ENCODE peak calls at places on chromosomes 16 and 17, in four cellular contexts. One of them, this sample, is unnamed.

GRCh38 chr16:67269766-67270165 is 9.6 kb upstream of the PLEKHG4 start:
- DNase-seq in IMR-90: no peak
- DNase-seq in H9: peak
- DNase-seq in mesenchymal stem cell: peak
- DNase-seq in this sample: no peak

GRCh38 chr16:84911490-84912216 is 91.9 kb downstream of the CRISPLD2 start:
- DNase-seq in mesenchymal stem cell: peak
- DNase-seq in IMR-90: no peak
- DNase-seq in H9: no peak
- DNase-seq in this sample: no peak

GRCh38 chr16:51031598-51031997 is 119.5 kb downstream of the SALL1 start:
- DNase-seq in IMR-90: no peak
- DNase-seq in mesenchymal stem cell: no peak
- DNase-seq in H9: no peak
- DNase-seq in this sample: no peak

GRCh38 chr16:84356591-84357116 is 11.7 kb upstream of the ATP2C2 start:
- DNase-seq in H9: no peak
- DNase-seq in IMR-90: no peak
- DNase-seq in mesenchymal stem cell: no peak
- DNase-seq in this sample: peak

GRCh38 chr17:13337864-13338371 is 263.8 kb downstream of the HS3ST3A1 start:
- DNase-seq in IMR-90: peak
- DNase-seq in H9: no peak
- DNase-seq in mesenchymal stem cell: peak
- DNase-seq in this sample: peak

GRCh38 chr17:29251969-29252866 is 5.6 kb downstream of the CRYBA1 start:
- DNase-seq in H9: no peak
- DNase-seq in mesenchymal stem cell: peak
- DNase-seq in IMR-90: peak
- DNase-seq in this sample: no peak

GRCh38 chr16:55943257-55943656 is 68.1 kb upstream of the CES5A start:
- DNase-seq in H9: no peak
- DNase-seq in mesenchymal stem cell: no peak
- DNase-seq in IMR-90: no peak
- DNase-seq in this sample: no peak

GRCh38 chr17:64448665-64449512 is at the start of gene MILR1:
- DNase-seq in H9: no peak
- DNase-seq in IMR-90: peak
- DNase-seq in mesenchymal stem cell: peak
- DNase-seq in this sample: no peak

GRCh38 chr16:89037261-89038152 is 56.1 kb upstream of the ACSF3 start:
- DNase-seq in mesenchymal stem cell: peak
- DNase-seq in H9: peak
- DNase-seq in IMR-90: peak
- DNase-seq in this sample: peak

GRCh38 chr17:73192219-73192893 is 499 bp upstream of the COG1 start:
- DNase-seq in IMR-90: peak
- DNase-seq in H9: peak
- DNase-seq in mesenchymal stem cell: peak
- DNase-seq in this sample: peak
- H4K91ac ChIP-seq in IMR-90: peak
- H4K91ac ChIP-seq in H9: no peak
- H4K91ac ChIP-seq in mesenchymal stem cell: no peak
- H4K91ac ChIP-seq in this sample: no peak

GRCh38 chr16:2531371-2531695 is at the start of gene CEMP1:
- DNase-seq in IMR-90: no peak
- DNase-seq in H9: peak
- DNase-seq in mesenchymal stem cell: no peak
- DNase-seq in this sample: no peak

GRCh38 chr16:2533912-2534311 is 2.7 kb upstream of the CEMP1 start:
- DNase-seq in H9: no peak
- DNase-seq in IMR-90: no peak
- DNase-seq in mesenchymal stem cell: no peak
- DNase-seq in this sample: no peak

GRCh38 chr16:2531696-2532493 is 687 bp upstream of the CEMP1 start:
- DNase-seq in IMR-90: peak
- DNase-seq in H9: peak
- DNase-seq in mesenchymal stem cell: peak
- DNase-seq in this sample: peak

GRCh38 chr16:2530629-2531318 is 434 bp downstream of the CEMP1 start:
- DNase-seq in mesenchymal stem cell: no peak
- DNase-seq in IMR-90: no peak
- DNase-seq in H9: no peak
- DNase-seq in this sample: no peak

GRCh38 chr16:2532494-2533141 is 1.4 kb upstream of the CEMP1 start:
- DNase-seq in H9: peak
- DNase-seq in mesenchymal stem cell: peak
- DNase-seq in IMR-90: peak
- DNase-seq in this sample: no peak
- H3K14ac ChIP-seq in H9: peak
- H3K14ac ChIP-seq in mesenchymal stem cell: peak
- H3K14ac ChIP-seq in IMR-90: peak
- H3K14ac ChIP-seq in this sample: peak

GRCh38 chr17:21370430-21370829 is 5.7 kb upstream of the KCNJ12 start:
- DNase-seq in mesenchymal stem cell: peak
- DNase-seq in H9: no peak
- DNase-seq in IMR-90: no peak
- DNase-seq in this sample: peak
- H4K91ac ChIP-seq in mesenchymal stem cell: no peak
- H4K91ac ChIP-seq in H9: no peak
- H4K91ac ChIP-seq in IMR-90: no peak
- H4K91ac ChIP-seq in this sample: no peak

GRCh38 chr16:49995720-49996119 is 29.3 kb upstream of the CNEP1R1 start:
- DNase-seq in mesenchymal stem cell: no peak
- DNase-seq in H9: no peak
- DNase-seq in IMR-90: no peak
- DNase-seq in this sample: no peak
- H3K14ac ChIP-seq in mesenchymal stem cell: no peak
- H3K14ac ChIP-seq in H9: no peak
- H3K14ac ChIP-seq in IMR-90: no peak
- H3K14ac ChIP-seq in this sample: no peak

GRCh38 chr17:43576563-43577229 is 30.6 kb upstream of the ETV4 start:
- DNase-seq in mesenchymal stem cell: peak
- DNase-seq in H9: peak
- DNase-seq in IMR-90: peak
- DNase-seq in this sample: peak

GRCh38 chr17:43573579-43574321 is 27.6 kb upstream of the ETV4 start:
- DNase-seq in H9: no peak
- DNase-seq in mesenchymal stem cell: no peak
- DNase-seq in IMR-90: no peak
- DNase-seq in this sample: no peak

GRCh38 chr17:43574896-43575525 is 28.9 kb upstream of the ETV4 start:
- DNase-seq in IMR-90: no peak
- DNase-seq in H9: no peak
- DNase-seq in mesenchymal stem cell: no peak
- DNase-seq in this sample: no peak

GRCh38 chr17:43572368-43572980 is 26.3 kb upstream of the ETV4 start:
- DNase-seq in H9: no peak
- DNase-seq in mesenchymal stem cell: no peak
- DNase-seq in IMR-90: peak
- DNase-seq in this sample: no peak

DNA sequence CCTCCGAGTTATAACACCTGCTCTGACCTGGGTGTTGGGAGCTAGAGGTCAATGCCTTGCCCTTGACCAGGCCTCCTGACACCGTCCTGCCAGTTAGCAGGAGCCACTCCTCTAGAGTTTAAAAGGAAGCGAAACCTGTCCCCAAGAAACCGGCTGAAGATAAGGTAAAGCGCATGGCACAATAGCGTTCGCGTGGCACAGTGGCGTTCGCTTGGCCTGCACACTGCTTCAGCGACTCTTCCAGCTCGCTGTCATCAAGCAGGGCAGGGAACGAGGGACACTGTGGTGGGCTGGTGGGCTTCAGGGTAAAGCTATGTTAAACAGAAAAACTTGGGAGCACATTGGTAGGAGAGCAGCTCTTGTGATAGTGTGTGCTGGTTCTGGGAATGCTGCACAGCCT is 28.2 kb upstream of the ETV4 start:
- DNase-seq in IMR-90: no peak
- DNase-seq in H9: no peak
- DNase-seq in mesenchymal stem cell: no peak
- DNase-seq in this sample: no peak
- H4K91ac ChIP-seq in IMR-90: no peak
- H4K91ac ChIP-seq in H9: no peak
- H4K91ac ChIP-seq in mesenchymal stem cell: no peak
- H4K91ac ChIP-seq in this sample: no peak

DNA sequence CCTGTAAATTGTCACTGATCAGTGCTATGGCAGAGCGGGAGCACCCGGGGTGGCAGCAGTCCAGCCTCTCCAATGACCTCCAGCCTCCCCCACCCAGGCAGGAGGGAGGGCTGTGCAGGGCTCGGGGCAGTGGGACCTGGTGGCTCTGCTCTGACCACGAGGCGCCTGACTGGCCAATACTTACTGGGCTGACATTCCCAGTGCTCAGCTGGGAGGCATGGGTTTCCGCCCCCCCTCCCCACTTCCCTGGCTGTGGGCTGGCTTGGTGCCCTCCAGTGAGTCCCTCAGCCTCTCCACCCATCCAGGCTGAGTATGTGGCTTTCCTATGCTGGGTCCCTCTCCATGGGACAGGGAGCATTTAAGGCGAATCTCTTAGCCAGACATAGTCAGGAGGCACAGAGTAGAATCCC is 2.7 kb downstream of the SOCS3 start:
- DNase-seq in mesenchymal stem cell: peak
- DNase-seq in H9: peak
- DNase-seq in IMR-90: peak
- DNase-seq in this sample: no peak
- H3K14ac ChIP-seq in mesenchymal stem cell: peak
- H3K14ac ChIP-seq in H9: no peak
- H3K14ac ChIP-seq in IMR-90: peak
- H3K14ac ChIP-seq in this sample: no peak

GRCh38 chr17:72422204-72422504 is 301.3 kb downstream of the SOX9 start:
- DNase-seq in IMR-90: no peak
- DNase-seq in mesenchymal stem cell: no peak
- DNase-seq in H9: no peak
- DNase-seq in this sample: no peak

GRCh38 chr17:72422505-72423285 is 301.9 kb downstream of the SOX9 start:
- DNase-seq in H9: no peak
- DNase-seq in IMR-90: peak
- DNase-seq in mesenchymal stem cell: peak
- DNase-seq in this sample: no peak

GRCh38 chr17:72419866-72420774 is 299.3 kb downstream of the SOX9 start:
- DNase-seq in mesenchymal stem cell: no peak
- DNase-seq in IMR-90: no peak
- DNase-seq in H9: no peak
- DNase-seq in this sample: no peak

GRCh38 chr17:72420775-72421127 is 299.9 kb downstream of the SOX9 start:
- DNase-seq in H9: no peak
- DNase-seq in mesenchymal stem cell: no peak
- DNase-seq in IMR-90: no peak
- DNase-seq in this sample: no peak

DNA sequence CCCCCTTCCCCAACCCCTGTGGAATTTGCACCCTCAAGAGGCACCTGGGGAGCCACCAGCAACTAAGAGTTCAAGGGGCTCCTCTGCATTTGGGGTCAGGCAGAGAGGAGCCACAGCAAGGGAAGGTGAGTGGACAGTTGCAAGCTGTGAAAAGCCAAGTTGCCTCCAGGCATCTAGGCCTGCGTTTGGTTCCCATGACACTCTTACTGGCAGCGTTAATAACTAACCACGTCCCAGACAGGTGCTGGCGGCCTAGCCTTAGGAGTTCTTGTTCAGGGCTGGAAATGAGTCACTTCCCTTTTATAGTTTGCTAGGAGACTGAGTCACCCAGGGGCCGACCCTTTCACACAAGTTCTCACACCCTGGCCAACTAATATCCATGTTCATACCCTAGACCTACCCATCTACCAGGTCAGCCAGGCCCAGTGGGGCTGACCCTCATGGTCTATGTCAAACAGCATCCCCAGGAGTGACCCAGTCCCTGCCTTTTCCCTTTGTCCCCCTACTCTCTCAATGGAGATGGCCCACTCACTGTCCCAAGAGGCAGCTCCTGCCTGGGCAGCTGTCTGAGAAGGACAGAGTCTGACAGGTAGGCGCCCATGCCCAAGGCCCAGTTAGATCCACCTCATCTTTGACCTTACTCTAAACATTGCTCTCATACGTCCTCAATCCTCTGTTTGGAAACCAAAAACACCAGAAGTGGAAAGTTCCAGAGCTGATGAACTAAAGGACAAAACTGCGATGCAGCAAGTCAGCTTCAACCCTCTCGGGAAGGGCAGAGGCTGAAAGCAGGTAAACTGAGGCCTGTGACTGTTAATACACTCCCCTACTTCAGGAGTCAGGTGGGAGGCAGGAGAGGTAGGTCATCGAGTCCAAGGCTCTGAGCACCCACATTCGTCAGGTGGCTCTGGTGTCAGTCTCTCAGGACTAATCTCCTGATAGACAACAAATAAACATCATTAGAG is 300.6 kb downstream of the SOX9 start:
- DNase-seq in H9: no peak
- DNase-seq in mesenchymal stem cell: peak
- DNase-seq in IMR-90: peak
- DNase-seq in this sample: no peak
- H4K91ac ChIP-seq in H9: no peak
- H4K91ac ChIP-seq in mesenchymal stem cell: peak
- H4K91ac ChIP-seq in IMR-90: peak
- H4K91ac ChIP-seq in this sample: no peak

DNA sequence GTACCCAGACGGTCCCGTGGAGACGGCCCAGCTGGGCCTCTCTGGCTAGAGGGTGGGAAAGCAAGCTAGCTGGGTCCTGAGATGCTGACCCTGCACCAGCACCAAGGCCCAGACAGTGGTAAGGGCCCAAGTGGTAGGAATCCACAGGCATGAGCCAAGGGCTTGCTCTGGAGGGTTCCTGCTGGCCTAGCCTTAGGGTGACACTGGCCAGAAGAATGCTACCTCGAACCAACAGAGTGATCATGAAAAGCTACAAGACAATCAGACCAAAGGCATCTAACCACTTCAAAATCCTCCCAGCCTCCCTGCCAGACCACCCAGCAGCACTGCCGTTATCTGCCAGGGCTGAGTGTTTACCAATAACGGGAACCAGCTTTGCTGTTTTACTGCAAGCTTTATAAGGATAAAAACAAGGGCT is 13.2 kb downstream of the HIC1 start:
- DNase-seq in mesenchymal stem cell: peak
- DNase-seq in H9: no peak
- DNase-seq in IMR-90: peak
- DNase-seq in this sample: no peak
- H3K14ac ChIP-seq in mesenchymal stem cell: peak
- H3K14ac ChIP-seq in H9: no peak
- H3K14ac ChIP-seq in IMR-90: peak
- H3K14ac ChIP-seq in this sample: no peak

DNA sequence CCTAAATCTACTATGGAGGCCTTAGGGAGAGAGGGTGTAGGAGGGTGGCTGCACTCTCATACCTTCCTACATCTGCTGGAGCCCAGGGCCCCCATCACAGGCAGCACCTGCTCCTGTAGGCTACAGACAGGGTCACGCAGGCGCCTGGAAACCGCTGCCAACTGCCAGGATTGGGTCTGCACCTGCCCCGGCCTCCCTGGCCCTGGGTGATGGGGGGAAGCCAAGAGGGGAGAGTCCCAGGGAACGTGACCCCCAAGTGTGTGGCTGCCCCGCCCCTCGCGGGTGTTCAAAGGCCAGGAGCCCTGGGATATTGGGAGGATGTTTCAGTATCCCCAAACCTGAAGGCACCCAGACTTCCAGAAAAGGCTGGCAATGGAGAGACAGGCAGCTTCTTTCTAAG is 5.6 kb upstream of the TEX19 start:
- DNase-seq in mesenchymal stem cell: no peak
- DNase-seq in IMR-90: no peak
- DNase-seq in H9: no peak
- DNase-seq in this sample: no peak
- H4K91ac ChIP-seq in mesenchymal stem cell: no peak
- H4K91ac ChIP-seq in IMR-90: no peak
- H4K91ac ChIP-seq in H9: no peak
- H4K91ac ChIP-seq in this sample: no peak